ENCODE peak calls at places on chromosomes 3 and 15, in nine cellular contexts. P, A, I, U, F, J, M, S and N are unnamed samples.

GRCh38 chr15:70669006-70669602 is 94.3 kb downstream of the UACA start:
- DNase-seq in P (peak; percentile 41), A (no peak), I (no peak), U (no peak), F (no peak), J (no peak), M (no peak), S (no peak), N (no peak)

GRCh38 chr3:72567976-72568560 is 280.2 kb downstream of the SHQ1 start:
- DNase-seq in P (no peak), A (no peak), I (no peak), U (no peak), F (no peak), J (no peak), M (no peak), S (no peak), N (no peak)

GRCh38 chr15:48962662-48963523 is 826 bp downstream of the SHC4 start:
- DNase-seq in P (no peak), A (peak; percentile 15), I (no peak), U (peak; percentile 79), F (peak; percentile 22), J (peak; percentile 54), M (peak; percentile 18), S (no peak), N (no peak)

GRCh38 chr3:50345586-50345985 is at the start of gene ZMYND10:
- DNase-seq in P (peak; percentile 85), A (peak; percentile 83), I (peak; percentile 74), U (peak; percentile 92), F (peak; percentile 80), J (peak; percentile 66), M (peak; percentile 79), S (no peak), N (peak; percentile 37)

GRCh38 chr3:65438612-65439011 is 600.1 kb downstream of the MAGI1 start:
- DNase-seq in P (no peak), A (no peak), I (no peak), U (no peak), F (no peak), J (no peak), M (no peak), S (no peak), N (no peak)

GRCh38 chr3:94121161-94121560 is 58.3 kb downstream of the NSUN3 start:
- DNase-seq in P (no peak), A (no peak), I (no peak), U (no peak), F (no peak), J (no peak), M (no peak), S (peak; percentile 53), N (no peak)

GRCh38 chr15:93941687-93942086 is 289.7 kb upstream of the MCTP2 start:
- DNase-seq in P (no peak), A (no peak), I (no peak), U (no peak), F (no peak), J (no peak), M (no peak), S (no peak), N (no peak)

GRCh38 chr3:195257454-195258448 is 13.2 kb downstream of the XXYLT1 start:
- DNase-seq in P (no peak), A (no peak), I (no peak), U (peak; percentile 81), F (no peak), J (no peak), M (no peak), S (no peak), N (no peak)

GRCh38 chr15:41969851-41970431 is 2.4 kb downstream of the EHD4 start:
- DNase-seq in P (peak; percentile 69), A (peak; percentile 33), I (peak; percentile 31), U (peak; percentile 58), F (peak; percentile 83), J (no peak), M (no peak), S (no peak), N (peak; percentile 37)

GRCh38 chr3:50260942-50261441 is 8.0 kb upstream of the SEMA3B start:
- DNase-seq in P (peak; percentile 46), A (no peak), I (no peak), U (no peak), F (no peak), J (no peak), M (no peak), S (no peak), N (no peak)

GRCh38 chr3:189941679-189942078 is 179.0 kb downstream of the P3H2 start:
- DNase-seq in P (no peak), A (no peak), I (no peak), U (no peak), F (no peak), J (peak; percentile 58), M (peak; percentile 48), S (no peak), N (peak; percentile 75)

GRCh38 chr15:101498076-101498730 is 8.7 kb upstream of the PCSK6 start:
- DNase-seq in P (no peak), A (no peak), I (no peak), U (no peak), F (no peak), J (no peak), M (no peak), S (no peak), N (no peak)